ENCODE peak calls at places on chromosomes 16 and 17, in ten cellular contexts. One of them, this sample, is unnamed.

GRCh38 chr16:24075929-24076716 is 180.0 kb upstream of the CACNG3 start:
- DNase-seq in PC-9: no peak
- DNase-seq in GM23338: peak; percentile 22
- DNase-seq in dorsolateral prefrontal cortex: no peak
- DNase-seq in heart right ventricle: no peak
- DNase-seq in transverse colon: no peak
- DNase-seq in foreskin keratinocyte: peak; percentile 14
- DNase-seq in lung: no peak
- DNase-seq in spleen: no peak
- DNase-seq in neural progenitor cell: peak; percentile 13
- DNase-seq in this sample: no peak

GRCh38 chr17:19304209-19304608 is 58.3 kb downstream of the B9D1 start:
- DNase-seq in PC-9: no peak
- DNase-seq in GM23338: no peak
- DNase-seq in dorsolateral prefrontal cortex: no peak
- DNase-seq in heart right ventricle: no peak
- DNase-seq in transverse colon: peak; percentile 74
- DNase-seq in foreskin keratinocyte: no peak
- DNase-seq in lung: peak; percentile 71
- DNase-seq in spleen: peak; percentile 89
- DNase-seq in neural progenitor cell: no peak
- DNase-seq in this sample: peak; percentile 63

GRCh38 chr16:92431-93339 is 14.7 kb downstream of the MPG start:
- DNase-seq in PC-9: no peak
- DNase-seq in GM23338: no peak
- DNase-seq in dorsolateral prefrontal cortex: no peak
- DNase-seq in heart right ventricle: no peak
- DNase-seq in transverse colon: no peak
- DNase-seq in foreskin keratinocyte: no peak
- DNase-seq in lung: no peak
- DNase-seq in spleen: no peak
- DNase-seq in neural progenitor cell: no peak
- DNase-seq in this sample: no peak

GRCh38 chr17:6780001-6780400 is 4.0 kb downstream of the FBXO39 start:
- DNase-seq in PC-9: no peak
- DNase-seq in GM23338: no peak
- DNase-seq in dorsolateral prefrontal cortex: no peak
- DNase-seq in heart right ventricle: no peak
- DNase-seq in transverse colon: no peak
- DNase-seq in foreskin keratinocyte: no peak
- DNase-seq in lung: no peak
- DNase-seq in spleen: no peak
- DNase-seq in neural progenitor cell: no peak
- DNase-seq in this sample: no peak

GRCh38 chr17:39921323-39921722 is 2.9 kb upstream of the GSDMB start:
- DNase-seq in PC-9: no peak
- DNase-seq in GM23338: no peak
- DNase-seq in dorsolateral prefrontal cortex: no peak
- DNase-seq in heart right ventricle: no peak
- DNase-seq in transverse colon: no peak
- DNase-seq in foreskin keratinocyte: no peak
- DNase-seq in lung: no peak
- DNase-seq in spleen: no peak
- DNase-seq in neural progenitor cell: no peak
- DNase-seq in this sample: peak; percentile 57

GRCh38 chr16:30741461-30741914 is 6.7 kb upstream of the PHKG2 start:
- DNase-seq in PC-9: peak; percentile 95
- DNase-seq in GM23338: peak; percentile 60
- DNase-seq in dorsolateral prefrontal cortex: no peak
- DNase-seq in heart right ventricle: no peak
- DNase-seq in transverse colon: peak; percentile 72
- DNase-seq in foreskin keratinocyte: peak; percentile 100
- DNase-seq in lung: peak; percentile 87
- DNase-seq in spleen: no peak
- DNase-seq in neural progenitor cell: no peak
- DNase-seq in this sample: no peak

GRCh38 chr17:74158761-74159160 is 44.7 kb upstream of the RPL38 start:
- DNase-seq in PC-9: no peak
- DNase-seq in GM23338: no peak
- DNase-seq in dorsolateral prefrontal cortex: no peak
- DNase-seq in heart right ventricle: no peak
- DNase-seq in transverse colon: no peak
- DNase-seq in foreskin keratinocyte: no peak
- DNase-seq in lung: no peak
- DNase-seq in spleen: no peak
- DNase-seq in neural progenitor cell: no peak
- DNase-seq in this sample: no peak

GRCh38 chr16:73066927-73067670 is 19.2 kb upstream of the ZFHX3 start:
- DNase-seq in PC-9: no peak
- DNase-seq in GM23338: no peak
- DNase-seq in dorsolateral prefrontal cortex: no peak
- DNase-seq in heart right ventricle: no peak
- DNase-seq in transverse colon: peak; percentile 55
- DNase-seq in foreskin keratinocyte: no peak
- DNase-seq in lung: no peak
- DNase-seq in spleen: no peak
- DNase-seq in neural progenitor cell: peak; percentile 44
- DNase-seq in this sample: no peak

GRCh38 chr17:1764274-1764673 is 2.4 kb downstream of the SERPINF1 start:
- DNase-seq in PC-9: no peak
- DNase-seq in GM23338: no peak
- DNase-seq in dorsolateral prefrontal cortex: no peak
- DNase-seq in heart right ventricle: peak; percentile 71
- DNase-seq in transverse colon: peak; percentile 84
- DNase-seq in foreskin keratinocyte: peak; percentile 84
- DNase-seq in lung: peak; percentile 59
- DNase-seq in spleen: peak; percentile 90
- DNase-seq in neural progenitor cell: no peak
- DNase-seq in this sample: no peak

GRCh38 chr17:71919181-71919580 is 201.6 kb upstream of the SOX9 start:
- DNase-seq in PC-9: no peak
- DNase-seq in GM23338: no peak
- DNase-seq in dorsolateral prefrontal cortex: no peak
- DNase-seq in heart right ventricle: no peak
- DNase-seq in transverse colon: no peak
- DNase-seq in foreskin keratinocyte: no peak
- DNase-seq in lung: no peak
- DNase-seq in spleen: no peak
- DNase-seq in neural progenitor cell: no peak
- DNase-seq in this sample: no peak

GRCh38 chr17:72297326-72298115 is 176.7 kb downstream of the SOX9 start:
- DNase-seq in PC-9: peak; percentile 4
- DNase-seq in GM23338: no peak
- DNase-seq in dorsolateral prefrontal cortex: no peak
- DNase-seq in heart right ventricle: peak; percentile 17
- DNase-seq in transverse colon: no peak
- DNase-seq in foreskin keratinocyte: peak; percentile 25
- DNase-seq in lung: no peak
- DNase-seq in spleen: no peak
- DNase-seq in neural progenitor cell: no peak
- DNase-seq in this sample: no peak

GRCh38 chr16:282944-283744 is at the start of gene PDIA2:
- DNase-seq in PC-9: no peak
- DNase-seq in GM23338: no peak
- DNase-seq in dorsolateral prefrontal cortex: no peak
- DNase-seq in heart right ventricle: no peak
- DNase-seq in transverse colon: no peak
- DNase-seq in foreskin keratinocyte: no peak
- DNase-seq in lung: no peak
- DNase-seq in spleen: no peak
- DNase-seq in neural progenitor cell: no peak
- DNase-seq in this sample: no peak

GRCh38 chr17:18860161-18860972 is 2.4 kb downstream of the PRPSAP2 start:
- DNase-seq in PC-9: no peak
- DNase-seq in GM23338: no peak
- DNase-seq in dorsolateral prefrontal cortex: no peak
- DNase-seq in heart right ventricle: no peak
- DNase-seq in transverse colon: no peak
- DNase-seq in foreskin keratinocyte: peak; percentile 47
- DNase-seq in lung: no peak
- DNase-seq in spleen: no peak
- DNase-seq in neural progenitor cell: no peak
- DNase-seq in this sample: no peak

GRCh38 chr17:6853764-6854442 is 22.4 kb upstream of the TEKT1 start:
- DNase-seq in PC-9: no peak
- DNase-seq in GM23338: peak; percentile 89
- DNase-seq in dorsolateral prefrontal cortex: no peak
- DNase-seq in heart right ventricle: no peak
- DNase-seq in transverse colon: no peak
- DNase-seq in foreskin keratinocyte: peak; percentile 64
- DNase-seq in lung: no peak
- DNase-seq in spleen: no peak
- DNase-seq in neural progenitor cell: peak; percentile 52
- DNase-seq in this sample: no peak

GRCh38 chr17:74444406-74444805 is 12.5 kb downstream of the GPRC5C start:
- DNase-seq in PC-9: no peak
- DNase-seq in GM23338: no peak
- DNase-seq in dorsolateral prefrontal cortex: no peak
- DNase-seq in heart right ventricle: peak; percentile 63
- DNase-seq in transverse colon: no peak
- DNase-seq in foreskin keratinocyte: no peak
- DNase-seq in lung: no peak
- DNase-seq in spleen: no peak
- DNase-seq in neural progenitor cell: no peak
- DNase-seq in this sample: no peak

GRCh38 chr16:86651013-86651627 is 72.8 kb downstream of the FOXL1 start:
- DNase-seq in PC-9: no peak
- DNase-seq in GM23338: no peak
- DNase-seq in dorsolateral prefrontal cortex: no peak
- DNase-seq in heart right ventricle: no peak
- DNase-seq in transverse colon: no peak
- DNase-seq in foreskin keratinocyte: no peak
- DNase-seq in lung: no peak
- DNase-seq in spleen: no peak
- DNase-seq in neural progenitor cell: no peak
- DNase-seq in this sample: no peak

DNA sequence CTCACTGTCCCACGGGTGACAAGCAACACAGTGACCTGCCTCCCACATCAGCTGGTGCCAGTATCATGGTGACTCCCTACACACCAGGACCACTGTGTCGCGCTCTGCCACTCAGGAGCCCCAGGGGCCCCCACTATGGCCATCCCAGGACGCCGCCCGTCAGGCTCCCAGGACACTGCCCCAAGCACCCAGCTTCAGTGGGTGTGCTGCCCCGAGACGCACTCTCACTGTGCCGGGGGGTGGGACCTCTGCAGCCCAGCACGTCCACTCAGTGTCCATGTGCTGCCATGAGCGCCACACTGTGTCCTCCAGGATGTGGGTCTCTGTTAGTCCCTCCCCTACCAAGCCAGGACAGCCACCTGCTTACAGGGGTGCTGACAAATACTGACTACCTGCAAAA is 120.5 kb downstream of the ZNF778 start:
- DNase-seq in PC-9: no peak
- DNase-seq in GM23338: no peak
- DNase-seq in dorsolateral prefrontal cortex: no peak
- DNase-seq in heart right ventricle: no peak
- DNase-seq in transverse colon: no peak
- DNase-seq in foreskin keratinocyte: no peak
- DNase-seq in lung: no peak
- DNase-seq in spleen: no peak
- DNase-seq in neural progenitor cell: no peak
- DNase-seq in this sample: no peak
- H3K27ac ChIP-seq in PC-9: no peak overlapping the region
- H3K27ac ChIP-seq in GM23338: no peak overlapping the region
- H3K27ac ChIP-seq in dorsolateral prefrontal cortex: peak overlapping the region; percentile 7
- H3K27ac ChIP-seq in heart right ventricle: no peak overlapping the region
- H3K27ac ChIP-seq in transverse colon: no peak overlapping the region
- H3K27ac ChIP-seq in foreskin keratinocyte: no peak overlapping the region
- H3K27ac ChIP-seq in lung: no peak overlapping the region
- H3K27ac ChIP-seq in spleen: no peak overlapping the region
- H3K27ac ChIP-seq in neural progenitor cell: no peak overlapping the region
- H3K27ac ChIP-seq in this sample: no peak overlapping the region

DNA sequence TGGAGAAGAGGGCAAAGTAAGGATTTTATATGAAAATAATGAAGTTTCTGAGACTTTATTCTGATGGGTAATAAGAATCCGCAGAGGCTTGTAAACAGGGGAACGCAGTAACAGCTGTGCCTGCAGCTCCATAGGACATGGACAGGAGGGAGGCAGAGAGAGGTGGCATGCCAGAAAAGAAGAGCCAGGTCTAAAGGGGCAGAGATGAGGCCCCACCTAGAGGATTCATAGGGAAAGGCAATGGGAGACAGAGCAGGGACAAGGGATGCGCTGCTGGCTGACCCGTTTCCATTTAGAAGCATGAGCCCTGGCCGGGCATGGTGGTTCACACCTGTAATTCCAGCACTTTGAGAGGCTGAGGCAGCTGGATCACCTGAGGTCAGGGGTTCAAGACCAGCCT is 340.3 kb upstream of the CDH5 start:
- DNase-seq in PC-9: no peak
- DNase-seq in GM23338: peak; percentile 80
- DNase-seq in dorsolateral prefrontal cortex: peak; percentile 12
- DNase-seq in heart right ventricle: no peak
- DNase-seq in transverse colon: no peak
- DNase-seq in foreskin keratinocyte: no peak
- DNase-seq in lung: no peak
- DNase-seq in spleen: no peak
- DNase-seq in neural progenitor cell: peak; percentile 45
- DNase-seq in this sample: no peak
- TF ChIP-seq CTCF in PC-9: no peak
- TF ChIP-seq CTCF in GM23338: peak; percentile 83
- TF ChIP-seq CTCF in dorsolateral prefrontal cortex: no peak
- TF ChIP-seq CTCF in heart right ventricle: peak; percentile 36
- TF ChIP-seq CTCF in transverse colon: no peak
- TF ChIP-seq CTCF in foreskin keratinocyte: peak; percentile 50
- TF ChIP-seq CTCF in lung: no peak
- TF ChIP-seq CTCF in spleen: no peak
- TF ChIP-seq CTCF in neural progenitor cell: peak; percentile 49
- TF ChIP-seq CTCF in this sample: no peak

DNA sequence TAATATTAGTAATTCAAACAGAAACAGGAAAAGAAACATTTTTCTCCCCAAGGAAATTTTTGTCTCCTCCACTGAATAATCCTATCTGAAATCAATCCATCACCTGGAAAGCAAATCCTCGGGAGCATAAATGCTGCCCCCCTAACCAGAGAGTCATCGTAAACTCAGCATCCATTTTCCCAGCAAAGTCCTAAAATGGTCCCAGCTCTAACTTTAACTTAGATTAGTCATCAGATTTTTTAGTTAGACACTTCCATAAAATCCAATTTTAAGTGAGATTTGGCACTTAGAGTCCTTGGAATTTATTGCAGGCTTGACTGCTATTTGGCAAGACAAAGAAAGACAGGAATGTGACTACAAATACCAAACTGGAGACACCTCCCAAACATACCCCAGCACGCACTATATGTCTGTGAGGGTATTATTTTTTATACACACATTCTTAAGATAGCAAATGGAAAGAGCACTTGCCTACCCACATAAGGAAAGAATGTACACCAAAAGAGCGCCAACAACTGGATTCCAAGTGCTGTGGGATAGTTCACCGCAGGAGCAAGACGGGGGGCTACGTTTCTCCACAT is 15.4 kb downstream of the SCO1 start:
- DNase-seq in PC-9: no peak
- DNase-seq in GM23338: no peak
- DNase-seq in dorsolateral prefrontal cortex: no peak
- DNase-seq in heart right ventricle: no peak
- DNase-seq in transverse colon: no peak
- DNase-seq in foreskin keratinocyte: no peak
- DNase-seq in lung: no peak
- DNase-seq in spleen: no peak
- DNase-seq in neural progenitor cell: no peak
- DNase-seq in this sample: no peak
- H3K27ac ChIP-seq in PC-9: no peak overlapping the region
- H3K27ac ChIP-seq in GM23338: no peak overlapping the region
- H3K27ac ChIP-seq in dorsolateral prefrontal cortex: no peak overlapping the region
- H3K27ac ChIP-seq in heart right ventricle: no peak overlapping the region
- H3K27ac ChIP-seq in transverse colon: peak overlapping the region; percentile 18
- H3K27ac ChIP-seq in foreskin keratinocyte: no peak overlapping the region
- H3K27ac ChIP-seq in lung: no peak overlapping the region
- H3K27ac ChIP-seq in spleen: no peak overlapping the region
- H3K27ac ChIP-seq in neural progenitor cell: no peak overlapping the region
- H3K27ac ChIP-seq in this sample: no peak overlapping the region

GRCh38 chr16:16045879-16046278 is 96.5 kb downstream of the ABCC1 start:
- DNase-seq in PC-9: no peak
- DNase-seq in GM23338: peak; percentile 89
- DNase-seq in dorsolateral prefrontal cortex: no peak
- DNase-seq in heart right ventricle: no peak
- DNase-seq in transverse colon: no peak
- DNase-seq in foreskin keratinocyte: no peak
- DNase-seq in lung: no peak
- DNase-seq in spleen: no peak
- DNase-seq in neural progenitor cell: peak; percentile 68
- DNase-seq in this sample: peak; percentile 51
- TF ChIP-seq CTCF in PC-9: no peak
- TF ChIP-seq CTCF in GM23338: peak; percentile 89
- TF ChIP-seq CTCF in dorsolateral prefrontal cortex: no peak
- TF ChIP-seq CTCF in heart right ventricle: peak; percentile 40
- TF ChIP-seq CTCF in transverse colon: no peak
- TF ChIP-seq CTCF in foreskin keratinocyte: no peak
- TF ChIP-seq CTCF in lung: no peak
- TF ChIP-seq CTCF in spleen: peak; percentile 42
- TF ChIP-seq CTCF in neural progenitor cell: peak; percentile 54
- TF ChIP-seq CTCF in this sample: peak; percentile 26